ENCODE peak calls at places on chromosomes 11 and 22, in ten cellular contexts. W, F, L, S, V, A, U, X, P and H are unnamed samples.

GRCh38 chr11:122863704-122864326 is 18.7 kb upstream of the JHY start:
- DNase-seq in V (no peak), W (no peak), L (no peak), X (peak), P (no peak), S (peak), U (peak), A (no peak), F (peak), H (no peak)

GRCh38 chr11:125943661-125944349 is 2.0 kb upstream of the VSIG10L2 start:
- DNase-seq in V (no peak), A (no peak), P (no peak), U (no peak), L (peak), S (no peak), F (no peak), X (no peak), W (no peak), H (no peak)

GRCh38 chr22:43824724-43825485 is 12.8 kb upstream of the EFCAB6 start:
- DNase-seq in X (no peak), S (no peak), P (no peak), F (no peak), U (no peak), V (no peak), A (no peak), W (no peak), L (peak), H (no peak)

GRCh38 chr11:111521132-111521531 is 6.6 kb downstream of the HOATZ start:
- DNase-seq in S (no peak), W (no peak), F (no peak), A (no peak), U (peak), X (no peak), L (no peak), V (no peak), P (no peak), H (no peak)

GRCh38 chr22:46070722-46071450 is 79.4 kb upstream of the PPARA start:
- DNase-seq in P (no peak), S (no peak), L (peak), A (peak), W (no peak), V (no peak), F (peak), U (no peak), X (peak), H (no peak)

GRCh38 chr11:108431997-108432396 is 35.3 kb downstream of the C11orf65 start:
- DNase-seq in V (no peak), U (no peak), X (no peak), L (no peak), A (no peak), W (no peak), P (no peak), S (no peak), F (no peak), H (no peak)

GRCh38 chr11:13486926-13487660 is 8.7 kb downstream of the PTH start:
- DNase-seq in V (no peak), P (no peak), L (no peak), X (peak), A (peak), S (peak), U (peak), F (peak), W (no peak), H (no peak)

GRCh38 chr11:123650901-123651300 is 3.5 kb downstream of the SCN3B start:
- DNase-seq in X (no peak), V (no peak), U (no peak), L (no peak), A (no peak), S (no peak), P (no peak), W (no peak), F (no peak), H (no peak)

GRCh38 chr11:1917523-1918435 is 1.7 kb upstream of the TNNT3 start:
- DNase-seq in A (peak), L (no peak), W (no peak), S (no peak), V (no peak), F (no peak), U (no peak), X (no peak), P (no peak), H (no peak)

GRCh38 chr11:6638437-6638836 is 17.2 kb downstream of the DCHS1 start:
- DNase-seq in V (no peak), F (no peak), U (no peak), X (no peak), S (no peak), A (no peak), W (no peak), P (no peak), L (no peak), H (no peak)
- TF ChIP-seq CTCF in V (no peak), F (no peak), U (no peak), X (no peak), S (no peak), A (no peak), W (no peak), P (no peak), L (no peak), H (no peak)

GRCh38 chr22:22171357-22172218 is 73.0 kb upstream of the VPREB1 start:
- DNase-seq in F (peak), S (peak), W (no peak), X (peak), V (no peak), P (no peak), L (no peak), A (no peak), U (peak), H (no peak)
- TF ChIP-seq CTCF in F (peak), S (peak), W (no peak), X (peak), V (peak), P (no peak), L (no peak), A (no peak), U (peak), H (peak)

DNA sequence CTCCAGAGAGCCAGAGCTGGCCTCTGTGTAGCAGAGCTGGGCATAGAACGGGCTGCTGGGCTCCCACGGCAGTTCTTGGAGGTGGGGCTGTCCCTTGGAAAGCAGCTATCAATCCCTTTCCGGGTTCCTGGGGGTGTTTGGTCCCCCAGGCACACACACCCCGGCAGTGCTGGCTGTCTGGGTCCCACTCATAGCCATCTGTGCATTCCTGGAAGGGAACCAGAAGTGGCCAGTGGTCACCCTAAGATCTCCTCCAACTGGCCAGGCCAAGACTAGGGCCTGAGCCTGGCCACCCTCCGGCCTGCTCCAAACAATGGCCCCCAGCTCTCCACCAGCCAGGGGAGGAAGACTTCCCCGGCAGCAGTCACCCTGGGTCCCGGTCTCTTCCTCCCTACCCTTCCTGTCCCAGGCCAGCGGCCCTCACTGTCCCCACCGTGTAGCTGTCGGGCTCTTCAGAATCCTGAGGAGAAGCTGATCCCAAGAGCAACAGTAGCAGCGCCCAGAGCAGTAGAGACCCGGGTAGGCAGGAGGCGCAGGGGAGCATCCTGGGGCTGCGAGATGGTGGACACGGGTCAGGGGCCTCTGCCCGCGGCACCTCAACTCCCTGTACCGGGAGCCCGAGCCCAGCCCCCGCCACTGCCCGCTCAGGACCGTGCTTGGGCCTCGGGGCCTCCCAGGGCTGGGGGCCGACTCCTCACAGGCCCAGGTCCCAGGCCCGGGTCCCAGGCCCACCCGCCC is 620 bp downstream of the EFEMP2 start:
- DNase-seq in S (no peak), W (no peak), U (no peak), A (peak), L (peak), V (no peak), X (no peak), P (no peak), F (no peak), H (no peak)
- TF ChIP-seq CTCF in S (peak), W (no peak), U (peak), A (no peak), L (no peak), V (peak), X (no peak), P (no peak), F (no peak), H (peak)

GRCh38 chr11:130070109-130070828 is 575 bp downstream of the APLP2 start:
- DNase-seq in P (peak), U (peak), L (peak), V (no peak), W (no peak), F (peak), A (peak), S (no peak), X (no peak), H (no peak)
- TF ChIP-seq CTCF in P (no peak), U (peak), L (no peak), V (peak), W (no peak), F (no peak), A (no peak), S (no peak), X (no peak), H (peak)

DNA sequence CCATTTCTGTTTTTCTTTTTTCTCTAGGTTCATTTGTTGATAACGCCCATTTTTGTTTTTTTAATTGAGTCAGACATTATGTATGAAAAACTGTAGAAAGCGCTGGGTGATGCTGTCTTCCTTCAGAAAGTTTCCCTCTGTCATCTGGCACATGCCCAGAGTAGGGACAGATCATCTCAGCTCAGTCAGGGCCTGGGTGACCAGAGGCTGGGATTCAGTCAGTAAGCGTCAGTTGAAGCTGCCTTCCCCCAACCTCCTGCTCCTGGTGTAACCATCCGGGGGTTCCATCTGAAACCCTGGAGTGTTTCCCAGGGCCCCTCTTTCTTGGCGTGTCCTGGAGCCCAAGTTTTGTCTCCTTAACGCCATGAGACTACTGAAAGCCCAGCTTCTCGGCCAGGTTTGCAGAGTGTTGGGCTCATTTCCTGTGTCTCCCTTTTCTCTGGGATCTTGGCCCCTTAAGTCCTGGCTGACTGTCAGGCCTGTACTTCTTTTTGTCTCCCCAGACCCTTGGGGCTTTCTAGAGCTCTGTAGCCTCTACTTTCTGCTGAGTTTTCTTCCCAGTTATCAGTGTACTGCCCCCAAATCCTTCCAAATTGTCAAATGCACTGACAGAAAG is 10.7 kb downstream of the PPFIA1 start:
- DNase-seq in V (no peak), P (no peak), W (no peak), A (no peak), F (no peak), S (peak), X (no peak), L (no peak), U (no peak), H (no peak)
- TF ChIP-seq CTCF in V (no peak), P (no peak), W (no peak), A (no peak), F (no peak), S (peak), X (no peak), L (no peak), U (no peak), H (no peak)

DNA sequence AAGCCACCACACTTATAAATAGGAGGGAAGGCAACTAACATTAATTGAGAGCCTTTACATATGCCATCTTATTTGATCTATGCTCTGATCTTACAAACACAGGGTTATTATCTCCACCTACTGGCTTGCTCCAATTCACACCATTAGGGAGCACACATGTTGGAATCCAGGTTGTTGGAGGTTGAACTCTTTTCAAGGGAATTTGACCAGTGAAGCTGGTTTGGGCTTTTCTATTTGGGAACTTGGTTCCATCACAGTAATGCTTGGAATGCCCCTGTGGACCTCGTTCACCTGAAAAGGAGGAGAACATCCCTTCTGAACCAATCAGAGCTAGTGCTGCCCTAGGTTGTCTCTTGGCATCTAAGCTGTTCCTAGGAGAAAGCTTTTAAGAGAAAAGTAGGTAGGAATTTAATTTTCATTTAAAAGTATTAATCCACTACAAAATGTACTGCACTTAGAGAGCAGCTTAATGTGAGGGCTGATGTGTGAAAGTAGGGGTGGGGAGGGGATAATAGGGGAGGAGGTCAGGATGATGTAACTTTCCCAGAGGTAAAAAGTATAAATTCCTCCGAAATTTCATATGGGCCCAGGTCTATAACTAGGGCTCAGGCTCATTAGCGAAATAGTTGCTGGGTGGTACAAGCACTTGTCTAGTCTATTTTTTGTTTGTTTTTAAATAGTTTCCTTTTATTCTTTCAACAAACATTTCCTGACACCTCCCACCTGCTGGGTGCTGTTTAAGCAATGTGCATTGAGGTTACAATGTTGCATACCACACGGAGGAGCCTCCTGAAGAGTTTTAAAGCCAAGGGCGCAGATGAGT is 7.6 kb upstream of the MICAL2 start:
- DNase-seq in V (no peak), S (no peak), A (no peak), F (no peak), X (no peak), U (peak), P (no peak), L (no peak), W (no peak), H (no peak)
- TF ChIP-seq CTCF in V (peak), S (peak), A (no peak), F (no peak), X (no peak), U (peak), P (no peak), L (no peak), W (no peak), H (no peak)

GRCh38 chr11:77069336-77069968 is 2.7 kb downstream of the CAPN5 start:
- DNase-seq in L (peak), W (no peak), V (no peak), F (no peak), U (no peak), X (no peak), S (no peak), A (no peak), P (no peak), H (no peak)
- TF ChIP-seq CTCF in L (no peak), W (no peak), V (no peak), F (no peak), U (no peak), X (no peak), S (no peak), A (no peak), P (no peak), H (no peak)

GRCh38 chr11:79940976-79941735 is 500.3 kb upstream of the TENM4 start:
- DNase-seq in P (no peak), A (no peak), S (peak), W (no peak), V (no peak), X (no peak), L (no peak), U (peak), F (no peak), H (no peak)
- TF ChIP-seq CTCF in P (no peak), A (no peak), S (no peak), W (no peak), V (no peak), X (no peak), L (no peak), U (no peak), F (no peak), H (no peak)

GRCh38 chr11:42422094-42422493 is 889.7 kb upstream of the API5 start:
- DNase-seq in F (no peak), L (no peak), X (no peak), A (no peak), S (peak), P (no peak), U (no peak), V (no peak), W (no peak), H (no peak)
- TF ChIP-seq CTCF in F (no peak), L (no peak), X (no peak), A (no peak), S (no peak), P (no peak), U (no peak), V (no peak), W (no peak), H (no peak)

GRCh38 chr11:75214411-75214821 is 26.2 kb upstream of the TPBGL start:
- DNase-seq in X (peak), S (peak), F (peak), U (peak), W (no peak), V (peak), L (peak), P (peak), A (no peak), H (peak)
- TF ChIP-seq CTCF in X (no peak), S (peak), F (peak), U (peak), W (no peak), V (peak), L (no peak), P (peak), A (no peak), H (peak)